ENCODE peak calls at places on chromosomes 12 and 14, in five cellular contexts. Z is Calu3; M is dermis microvascular lymphatic vessel endothelial cell; A is astrocyte of the spinal cord; P is activated naive CD8-positive, alpha-beta T cell treated with anti-CD3 and anti-CD28 coated beads, Interleukin-2, amount 50 U/mL, for 24 hours. G is an unnamed sample.

GRCh38 chr12:121175383-121176119 is 34.4 kb upstream of the P2RX4 start:
- DNase-seq in P (no peak), Z (no peak), M (no peak), A (no peak), G (no peak)

GRCh38 chr12:79858518-79858917 is 76.4 kb downstream of the PPP1R12A start:
- DNase-seq in A (peak), Z (no peak), P (no peak), M (no peak), G (no peak)

GRCh38 chr14:37591311-37591940 is 3.6 kb downstream of the FOXA1 start:
- DNase-seq in A (no peak), M (no peak), Z (peak), P (no peak), G (no peak)

GRCh38 chr12:58765653-58766554 is 154.4 kb downstream of the LRIG3 start:
- DNase-seq in Z (peak), P (no peak), M (no peak), A (peak), G (no peak)

GRCh38 chr12:124311292-124312109 is 16.6 kb downstream of the RFLNA start:
- DNase-seq in Z (peak), A (no peak), M (no peak), P (no peak), G (no peak)

GRCh38 chr12:1740161-1740948 is 49.5 kb downstream of the ADIPOR2 start:
- DNase-seq in M (no peak), P (no peak), Z (no peak), A (no peak), G (no peak)

GRCh38 chr12:1474059-1474537 is 120.3 kb downstream of the FBXL14 start:
- DNase-seq in M (peak), A (peak), Z (no peak), P (no peak), G (peak)

GRCh38 chr12:45336762-45337596 is 121.1 kb downstream of the ANO6 start:
- DNase-seq in A (peak), Z (no peak), P (no peak), M (peak), G (no peak)

GRCh38 chr12:10562306-10562933 is 51.0 kb downstream of the MAGOHB start:
- DNase-seq in M (peak), Z (peak), P (no peak), A (peak), G (no peak)

GRCh38 chr14:77139540-77140342 is 1.9 kb downstream of the ZDHHC22 start:
- DNase-seq in A (no peak), M (peak), P (peak), Z (peak), G (no peak)

GRCh38 chr12:110846615-110847566 is at the start of gene CCDC63:
- DNase-seq in M (peak), Z (peak), P (peak), A (peak), G (peak)

GRCh38 chr14:55399183-55399582 is 12.4 kb downstream of the ATG14 start:
- DNase-seq in Z (no peak), A (no peak), M (peak), P (no peak), G (no peak)

GRCh38 chr14:62053188-62053587 is 291.0 kb downstream of the SNAPC1 start:
- DNase-seq in Z (no peak), A (no peak), M (no peak), P (no peak), G (no peak)

GRCh38 chr14:75216427-75217006 is 40.1 kb upstream of the TMED10 start:
- DNase-seq in M (no peak), Z (no peak), A (no peak), P (no peak), G (no peak)

GRCh38 chr12:62848418-62848817 is 86.5 kb downstream of the PPM1H start:
- DNase-seq in P (no peak), M (peak), A (peak), Z (peak), G (no peak)

GRCh38 chr12:32820376-32820931 is 64.8 kb upstream of the YARS2 start:
- DNase-seq in P (no peak), M (no peak), Z (no peak), A (no peak), G (no peak)

GRCh38 chr14:60396718-60397343 is 89.0 kb downstream of the C14orf39 start:
- DNase-seq in M (no peak), A (peak), P (no peak), Z (no peak), G (no peak)

GRCh38 chr12:53101931-53102781 is 1.1 kb upstream of the SOAT2 start:
- DNase-seq in Z (no peak), M (no peak), A (no peak), P (no peak), G (no peak)